ENCODE peak calls at places on chromosomes 4 and X, in five cellular contexts. G is NAMALWA; W is NCI-H748 treated with DMSO at 0.1 percent for 48 hours; S is neural crest cell; F is Jurkat, Clone E6-1. L is an unnamed sample.
A peak's percentile ranks its signal among the peaks of the same experiment; 100 is the strongest.

GRCh38 chr4:128841402-128841801 is 31.9 kb downstream of the JADE1 start:
- DNase-seq in W (no peak), S (no peak), F (no peak), G (no peak), L (no peak)

GRCh38 chrX:103343105-103343504 is 13.1 kb downstream of the TCEAL7 start:
- DNase-seq in G (peak; percentile 58), F (peak; percentile 28), S (no peak), W (peak; percentile 21), L (peak; percentile 12)

GRCh38 chrX:117985241-117985640 is 131.4 kb downstream of the KLHL13 start:
- DNase-seq in S (no peak), F (no peak), W (peak; percentile 6), G (peak; percentile 9), L (peak; percentile 21)

GRCh38 chr4:6437682-6438264 is 34.6 kb downstream of the PPP2R2C start:
- DNase-seq in S (no peak), F (no peak), W (no peak), G (no peak), L (no peak)

GRCh38 chr4:7970031-7970946 is 30.6 kb upstream of the AFAP1 start:
- DNase-seq in W (no peak), S (no peak), F (no peak), G (no peak), L (no peak)

GRCh38 chr4:148026022-148026421 is 294.1 kb downstream of the ARHGAP10 start:
- DNase-seq in S (no peak), W (no peak), F (no peak), G (no peak), L (no peak)

GRCh38 chr4:135192746-135193535 is 991.4 kb upstream of the PABPC4L start:
- DNase-seq in F (no peak), G (no peak), S (no peak), W (no peak), L (no peak)

GRCh38 chr4:68109891-68110290 is 19.8 kb downstream of the TMPRSS11F start:
- DNase-seq in W (no peak), S (no peak), G (no peak), F (no peak), L (no peak)

GRCh38 chr4:18021470-18021719 is 160 bp downstream of the LCORL start:
- DNase-seq in F (no peak), W (no peak), G (no peak), S (no peak), L (no peak)

GRCh38 chr4:8766610-8767009 is 105.0 kb downstream of the HMX1 start:
- DNase-seq in W (no peak), S (no peak), F (no peak), G (no peak), L (no peak)

GRCh38 chr4:164753873-164754488 is at the start of gene SMIM31:
- DNase-seq in G (no peak), W (no peak), F (no peak), S (no peak), L (no peak)

GRCh38 chrX:12789976-12790375 is 1.2 kb upstream of the PRPS2 start:
- DNase-seq in W (no peak), G (no peak), F (no peak), S (no peak), L (no peak)

GRCh38 chr4:8217871-8218270 is 18.8 kb downstream of the SH3TC1 start:
- DNase-seq in F (no peak), G (no peak), W (no peak), S (no peak), L (no peak)

GRCh38 chrX:138745215-138745614 is 33.7 kb upstream of the FGF13 start:
- DNase-seq in G (peak; percentile 52), F (peak; percentile 32), S (peak; percentile 62), W (no peak), L (peak; percentile 22)

GRCh38 chr4:111722321-111722720 is 422.9 kb upstream of the FAM241A start:
- DNase-seq in F (no peak), G (no peak), W (no peak), S (no peak), L (no peak)

GRCh38 chr4:6225469-6225868 is 25.1 kb upstream of the JAKMIP1 start:
- DNase-seq in S (peak; percentile 46), W (no peak), F (peak; percentile 34), G (peak; percentile 35), L (no peak)

GRCh38 chrX:115344885-115345653 is 55.6 kb downstream of the LUZP4 start:
- DNase-seq in F (no peak), W (peak; percentile 96), G (no peak), S (no peak), L (peak; percentile 84)

GRCh38 chr4:2059726-2060577 is 825 bp downstream of the NAT8L start:
- DNase-seq in F (no peak), W (no peak), G (no peak), S (no peak), L (peak; percentile 60)

GRCh38 chrX:106906361-106906760 is 3.2 kb upstream of the RIPPLY1 start:
- DNase-seq in W (no peak), G (no peak), F (no peak), S (no peak), L (no peak)

GRCh38 chrX:38664285-38664684 is 102.9 kb downstream of the TSPAN7 start:
- DNase-seq in G (peak; percentile 38), S (peak; percentile 20), F (no peak), W (peak; percentile 34), L (peak; percentile 25)

GRCh38 chrX:97666890-97667289 is 783.2 kb downstream of the RPA4 start:
- DNase-seq in W (no peak), F (no peak), S (no peak), G (no peak), L (no peak)

GRCh38 chr4:63619771-63620170 is 789.5 kb downstream of the TECRL start:
- DNase-seq in F (no peak), G (no peak), W (no peak), S (no peak), L (peak; percentile 41)

GRCh38 chr4:7416745-7417432 is 17.8 kb downstream of the PSAPL1 start:
- DNase-seq in G (no peak), W (no peak), F (no peak), S (no peak), L (no peak)

GRCh38 chrX:68413254-68413653 is 20.0 kb downstream of the OPHN1 start:
- DNase-seq in F (no peak), G (no peak), W (no peak), S (no peak), L (no peak)

GRCh38 chr4:52588097-52588496 is 71.0 kb downstream of the USP46 start:
- DNase-seq in S (peak; percentile 12), W (no peak), G (peak; percentile 23), F (no peak), L (peak; percentile 27)

GRCh38 chr4:4437798-4438470 is 51.0 kb downstream of the NSG1 start:
- DNase-seq in F (no peak), S (no peak), W (no peak), G (no peak), L (no peak)

GRCh38 chrX:13357925-13358324 is 38.1 kb upstream of the ATXN3L start:
- DNase-seq in W (peak; percentile 23), G (no peak), F (no peak), S (no peak), L (peak; percentile 76)

GRCh38 chrX:2261838-2262678 is 238.7 kb downstream of the DHRSX start:
- DNase-seq in S (no peak), F (no peak), W (no peak), G (no peak), L (no peak)